ENCODE peak calls at places on chromosome 17, in ten cellular contexts. L is activated CD8-positive, alpha-beta T cell treated with anti-CD3 and anti-CD28 coated beads, Interleukin-2, amount 10 ng/mL, durations not matched to agents 7 days and 5 days; F is GM20000; S is mesendoderm; A is pons; Y is MCF 10A; G is lung microvascular endothelial cell; N is NCI-H460; O is activated naive CD4-positive, alpha-beta T cell treated with anti-CD3 and anti-CD28 coated beads, Interleukin-2, amount 50 U/mL, for 16 hours; R is astrocyte of the cerebellum. J is an unnamed sample.

GRCh38 chr17:21215935-21216334 is 2.0 kb upstream of the TMEM11 start:
- DNase-seq in L (no peak), F (no peak), S (peak), A (no peak), Y (peak), G (no peak), N (no peak), O (no peak), R (no peak), J (no peak)

GRCh38 chr17:3755335-3756030 is 31.8 kb downstream of the HASPIN start:
- DNase-seq in L (no peak), F (no peak), S (no peak), A (no peak), Y (no peak), G (no peak), N (no peak), O (no peak), R (no peak), J (no peak)

GRCh38 chr17:29591737-29592624 is 951 bp upstream of the ANKRD13B start:
- DNase-seq in L (peak), F (peak), S (peak), A (peak), Y (peak), G (peak), N (peak), O (peak), R (no peak), J (peak)

GRCh38 chr17:17313350-17313991 is 10.3 kb downstream of the NT5M start:
- DNase-seq in L (peak), F (peak), S (peak), A (peak), Y (peak), G (peak), N (no peak), O (peak), R (no peak), J (peak)

GRCh38 chr17:1347681-1348318 is 52.2 kb downstream of the YWHAE start:
- DNase-seq in L (no peak), F (no peak), S (no peak), A (peak), Y (no peak), G (peak), N (no peak), O (no peak), R (no peak), J (peak)

GRCh38 chr17:79562806-79563141 is 48.1 kb downstream of the RBFOX3 start:
- DNase-seq in L (no peak), F (no peak), S (no peak), A (no peak), Y (no peak), G (no peak), N (no peak), O (no peak), R (no peak), J (no peak)

GRCh38 chr17:15502315-15503112 is 35.1 kb upstream of the CDRT4 start:
- DNase-seq in L (peak), F (peak), S (peak), A (peak), Y (peak), G (peak), N (peak), O (peak), R (peak), J (peak)

GRCh38 chr17:64216030-64216384 is 47.1 kb downstream of the TEX2 start:
- DNase-seq in L (no peak), F (no peak), S (no peak), A (no peak), Y (no peak), G (no peak), N (no peak), O (no peak), R (no peak), J (no peak)

GRCh38 chr17:4006745-4007211 is 42.5 kb upstream of the ATP2A3 start:
- DNase-seq in L (peak), F (no peak), S (peak), A (no peak), Y (no peak), G (no peak), N (no peak), O (no peak), R (no peak), J (no peak)

GRCh38 chr17:37770631-37771518 is 26.0 kb upstream of the HNF1B start:
- DNase-seq in L (peak), F (no peak), S (peak), A (peak), Y (peak), G (peak), N (peak), O (peak), R (peak), J (no peak)

GRCh38 chr17:49390548-49391324 is 23.9 kb downstream of the PHB1 start:
- DNase-seq in L (no peak), F (peak), S (no peak), A (peak), Y (no peak), G (peak), N (no peak), O (no peak), R (no peak), J (no peak)

GRCh38 chr17:5587431-5588032 is 3.2 kb upstream of the NLRP1 start:
- DNase-seq in L (peak), F (peak), S (peak), A (peak), Y (peak), G (peak), N (peak), O (peak), R (peak), J (peak)

GRCh38 chr17:77555741-77556291 is 402.7 kb upstream of the TNRC6C start:
- DNase-seq in L (no peak), F (no peak), S (no peak), A (no peak), Y (peak), G (no peak), N (no peak), O (no peak), R (peak), J (no peak)

GRCh38 chr17:74276051-74276476 is 2.0 kb downstream of the DNAI2 start:
- DNase-seq in L (no peak), F (no peak), S (no peak), A (peak), Y (no peak), G (no peak), N (no peak), O (no peak), R (no peak), J (no peak)

GRCh38 chr17:72906306-72906705 is 186.2 kb downstream of the SLC39A11 start:
- DNase-seq in L (no peak), F (no peak), S (no peak), A (no peak), Y (no peak), G (no peak), N (no peak), O (no peak), R (no peak), J (no peak)

GRCh38 chr17:37787055-37787720 is 42.3 kb upstream of the HNF1B start:
- DNase-seq in L (no peak), F (no peak), S (no peak), A (no peak), Y (peak), G (peak), N (no peak), O (no peak), R (peak), J (no peak)

GRCh38 chr17:50925296-50925891 is 59.2 kb upstream of the TOB1 start:
- DNase-seq in L (no peak), F (no peak), S (no peak), A (no peak), Y (no peak), G (no peak), N (no peak), O (no peak), R (no peak), J (no peak)

GRCh38 chr17:81814748-81815645 is 11.0 kb downstream of the GCGR start:
- DNase-seq in L (no peak), F (no peak), S (no peak), A (no peak), Y (no peak), G (no peak), N (no peak), O (no peak), R (no peak), J (no peak)

GRCh38 chr17:63096426-63096825 is 130.4 kb downstream of the TANC2 start:
- DNase-seq in L (no peak), F (no peak), S (no peak), A (no peak), Y (no peak), G (no peak), N (no peak), O (no peak), R (peak), J (no peak)

GRCh38 chr17:15513058-15513858 is 45.8 kb upstream of the CDRT4 start:
- DNase-seq in L (no peak), F (no peak), S (no peak), A (peak), Y (no peak), G (no peak), N (no peak), O (no peak), R (peak), J (no peak)

GRCh38 chr17:76947771-76948170 is 79.6 kb downstream of the MGAT5B start:
- DNase-seq in L (no peak), F (no peak), S (no peak), A (no peak), Y (no peak), G (no peak), N (no peak), O (no peak), R (no peak), J (no peak)

GRCh38 chr17:27550974-27551505 is 79.9 kb upstream of the LGALS9 start:
- DNase-seq in L (no peak), F (no peak), S (no peak), A (no peak), Y (no peak), G (peak), N (no peak), O (no peak), R (no peak), J (no peak)

GRCh38 chr17:73196500-73196899 is 3.6 kb downstream of the COG1 start:
- DNase-seq in L (no peak), F (no peak), S (peak), A (no peak), Y (no peak), G (peak), N (no peak), O (no peak), R (no peak), J (peak)

GRCh38 chr17:82056729-82057621 is 5.3 kb downstream of the GPS1 start:
- DNase-seq in L (no peak), F (no peak), S (no peak), A (no peak), Y (no peak), G (no peak), N (no peak), O (no peak), R (no peak), J (no peak)

GRCh38 chr17:19977360-19978205 is at the start of gene AKAP10:
- DNase-seq in L (peak), F (peak), S (peak), A (peak), Y (peak), G (peak), N (peak), O (peak), R (peak), J (peak)

GRCh38 chr17:21125862-21126261 is 902 bp upstream of the DHRS7B start:
- DNase-seq in L (peak), F (no peak), S (no peak), A (no peak), Y (no peak), G (no peak), N (no peak), O (peak), R (no peak), J (peak)

GRCh38 chr17:81509048-81509686 is 3.4 kb downstream of the ACTG1 start:
- DNase-seq in L (no peak), F (no peak), S (peak), A (no peak), Y (peak), G (no peak), N (no peak), O (no peak), R (no peak), J (no peak)

GRCh38 chr17:9330903-9331272 is 244.7 kb downstream of the STX8 start:
- DNase-seq in L (no peak), F (no peak), S (no peak), A (peak), Y (no peak), G (no peak), N (no peak), O (no peak), R (no peak), J (no peak)

GRCh38 chr17:46264456-46265198 is 30.3 kb upstream of the LRRC37A start:
- DNase-seq in L (peak), F (peak), S (peak), A (no peak), Y (peak), G (peak), N (no peak), O (no peak), R (peak), J (no peak)

GRCh38 chr17:36812762-36813161 is 124.5 kb upstream of the LHX1 start:
- DNase-seq in L (no peak), F (no peak), S (no peak), A (no peak), Y (no peak), G (peak), N (no peak), O (no peak), R (no peak), J (no peak)

GRCh38 chr17:64236827-64237403 is 26.1 kb downstream of the TEX2 start:
- DNase-seq in L (no peak), F (no peak), S (peak), A (no peak), Y (no peak), G (peak), N (no peak), O (no peak), R (no peak), J (no peak)

GRCh38 chr17:58416937-58417299 is 416 bp downstream of the RNF43 start:
- DNase-seq in L (no peak), F (no peak), S (peak), A (no peak), Y (no peak), G (no peak), N (no peak), O (no peak), R (no peak), J (no peak)

GRCh38 chr17:63275318-63275967 is 170.7 kb downstream of the CYB561 start:
- DNase-seq in L (no peak), F (no peak), S (peak), A (peak), Y (peak), G (peak), N (peak), O (no peak), R (peak), J (no peak)

GRCh38 chr17:78383725-78384471 is 5.4 kb downstream of the PGS1 start:
- DNase-seq in L (peak), F (peak), S (no peak), A (peak), Y (peak), G (peak), N (no peak), O (peak), R (peak), J (peak)

GRCh38 chr17:15350777-15351486 is 9.5 kb upstream of the TEKT3 start:
- DNase-seq in L (no peak), F (no peak), S (no peak), A (no peak), Y (no peak), G (no peak), N (no peak), O (no peak), R (no peak), J (no peak)

GRCh38 chr17:77498875-77499698 is 358.3 kb downstream of the SEC14L1 start:
- DNase-seq in L (no peak), F (no peak), S (no peak), A (no peak), Y (no peak), G (no peak), N (no peak), O (no peak), R (no peak), J (peak)

GRCh38 chr17:30323895-30324319 is 9.9 kb downstream of the TMIGD1 start:
- DNase-seq in L (peak), F (peak), S (no peak), A (no peak), Y (peak), G (peak), N (peak), O (peak), R (peak), J (peak)

GRCh38 chr17:16491131-16491702 is 776 bp downstream of the LRRC75A start:
- DNase-seq in L (peak), F (peak), S (no peak), A (no peak), Y (no peak), G (no peak), N (no peak), O (no peak), R (no peak), J (peak)

GRCh38 chr17:68255731-68256538 is 8.1 kb downstream of the AMZ2 start:
- DNase-seq in L (no peak), F (no peak), S (no peak), A (no peak), Y (no peak), G (peak), N (no peak), O (no peak), R (no peak), J (peak)